ENCODE peak calls at places on chromosomes 2 and 18, in five cellular contexts. T, K, G, L and S are unnamed samples.

GRCh38 chr18:57802166-57802868 is 798 bp downstream of the ATP8B1 start:
- DNase-seq in T (peak), L (no peak), G (no peak), K (no peak), S (no peak)

GRCh38 chr2:216221806-216222205 is 112.7 kb downstream of the XRCC5 start:
- DNase-seq in L (peak), G (peak), T (no peak), K (no peak), S (no peak)

GRCh38 chr2:20560891-20561702 is 89.8 kb downstream of the HS1BP3 start:
- DNase-seq in T (no peak), G (no peak), K (no peak), L (no peak), S (no peak)

GRCh38 chr2:37656512-37657423 is 14.7 kb downstream of the CDC42EP3 start:
- DNase-seq in L (no peak), K (no peak), T (peak), G (no peak), S (no peak)

GRCh38 chr2:17867133-17867532 is 11.3 kb upstream of the KCNS3 start:
- DNase-seq in G (no peak), K (no peak), T (no peak), L (no peak), S (no peak)

GRCh38 chr2:217142649-217143266 is 282.9 kb upstream of the TNP1 start:
- DNase-seq in T (peak), L (peak), K (no peak), G (peak), S (no peak)

GRCh38 chr2:15913146-15913545 is 27.2 kb upstream of the MYCN start:
- DNase-seq in L (no peak), K (no peak), G (no peak), T (no peak), S (no peak)

GRCh38 chr18:78789850-78790249 is 189.8 kb upstream of the SALL3 start:
- DNase-seq in T (no peak), K (no peak), G (no peak), L (no peak), S (no peak)

GRCh38 chr18:72762505-72763122 is 105.2 kb downstream of the NETO1 start:
- DNase-seq in L (peak), K (peak), T (peak), G (peak), S (peak)

GRCh38 chr2:201779996-201780673 is 598 bp downstream of the ALS2 start:
- DNase-seq in K (no peak), G (peak), L (peak), T (peak), S (no peak)

GRCh38 chr2:233711312-233712008 is 1.2 kb upstream of the UGT1A5 start:
- DNase-seq in G (peak), K (peak), T (peak), L (peak), S (peak)

GRCh38 chr2:127125821-127126220 is 18.9 kb upstream of the BIN1 start:
- DNase-seq in G (no peak), K (no peak), T (no peak), L (no peak), S (no peak)

GRCh38 chr18:395481-396250 is 104.8 kb downstream of the COLEC12 start:
- DNase-seq in G (no peak), K (no peak), L (no peak), T (no peak), S (no peak)

GRCh38 chr18:3511980-3512379 is 62.0 kb downstream of the TGIF1 start:
- DNase-seq in L (no peak), K (no peak), T (no peak), G (peak), S (no peak)

GRCh38 chr2:33064349-33064801 is 117.6 kb downstream of the LTBP1 start:
- DNase-seq in K (no peak), T (no peak), G (no peak), L (no peak), S (no peak)

GRCh38 chr2:240168546-240169361 is 28.3 kb upstream of the OTOS start:
- DNase-seq in K (no peak), G (no peak), L (no peak), T (no peak), S (no peak)

GRCh38 chr2:201953386-201953785 is 80.3 kb upstream of the FZD7 start:
- DNase-seq in G (no peak), T (no peak), K (no peak), L (no peak), S (no peak)

GRCh38 chr2:143847257-143847656 is 672.7 kb downstream of the ZEB2 start:
- DNase-seq in G (no peak), T (no peak), K (no peak), L (no peak), S (no peak)

GRCh38 chr2:56713161-56713676 is 529.4 kb downstream of the CCDC85A start:
- DNase-seq in L (no peak), T (no peak), K (no peak), G (no peak), S (no peak)

GRCh38 chr2:161995553-161996016 is 78.4 kb downstream of the DPP4 start:
- DNase-seq in T (no peak), K (no peak), G (no peak), L (peak), S (no peak)

GRCh38 chr18:7084766-7085080 is 32.9 kb downstream of the LAMA1 start:
- DNase-seq in G (no peak), L (no peak), T (no peak), K (no peak), S (no peak)

GRCh38 chr2:158004131-158004530 is 97.5 kb upstream of the UPP2 start:
- DNase-seq in L (no peak), K (no peak), G (no peak), T (no peak), S (no peak)

GRCh38 chr2:150491943-150492342 is 4.5 kb upstream of the RND3 start:
- DNase-seq in L (no peak), K (no peak), T (no peak), G (no peak), S (no peak)

GRCh38 chr2:96143848-96144480 is 1.3 kb downstream of the DUSP2 start:
- DNase-seq in T (peak), K (no peak), G (no peak), L (no peak), S (no peak)

GRCh38 chr2:114400890-114401289 is 41.6 kb upstream of the DPP10 start:
- DNase-seq in T (no peak), G (no peak), L (no peak), K (no peak), S (no peak)

GRCh38 chr2:23023722-23024121 is 361.3 kb upstream of the KLHL29 start:
- DNase-seq in T (no peak), L (no peak), K (no peak), G (no peak), S (no peak)

GRCh38 chr2:62706721-62707516 is 1.4 kb downstream of the EHBP1 start:
- DNase-seq in K (no peak), G (peak), L (peak), T (no peak), S (no peak)

GRCh38 chr2:102100371-102101096 is 42.0 kb upstream of the IL1R1 start:
- DNase-seq in T (no peak), L (peak), G (no peak), K (no peak), S (no peak)

GRCh38 chr2:71749671-71750101 is 296.3 kb downstream of the DYSF start:
- DNase-seq in G (no peak), T (no peak), K (no peak), L (no peak), S (no peak)

GRCh38 chr2:239514753-239515152 is 113.9 kb upstream of the HDAC4 start:
- DNase-seq in G (no peak), L (no peak), K (no peak), T (peak), S (no peak)

GRCh38 chr2:232235716-232236115 is 142.8 kb upstream of the ALPP start:
- DNase-seq in K (no peak), G (no peak), T (peak), L (no peak), S (no peak)

GRCh38 chr2:38076710-38077430 is 919 bp upstream of the CYP1B1 start:
- DNase-seq in L (no peak), G (peak), T (peak), K (peak), S (no peak)

GRCh38 chr2:54000524-54000923 is 29.7 kb upstream of the PSME4 start:
- DNase-seq in T (no peak), G (peak), L (no peak), K (no peak), S (no peak)

GRCh38 chr2:170582747-170583463 is 132.2 kb upstream of the SP5 start:
- DNase-seq in K (no peak), T (peak), L (no peak), G (no peak), S (no peak)

GRCh38 chr2:135701442-135701841 is 40.2 kb upstream of the UBXN4 start:
- DNase-seq in G (no peak), T (no peak), L (no peak), K (no peak), S (no peak)

GRCh38 chr2:146041291-146041868 is 1521.5 kb upstream of the ZEB2 start:
- DNase-seq in G (no peak), K (no peak), L (no peak), T (no peak), S (no peak)

GRCh38 chr2:165857881-165858280 is 63.8 kb upstream of the GALNT3 start:
- DNase-seq in K (no peak), T (no peak), L (no peak), G (no peak), S (no peak)

DNA sequence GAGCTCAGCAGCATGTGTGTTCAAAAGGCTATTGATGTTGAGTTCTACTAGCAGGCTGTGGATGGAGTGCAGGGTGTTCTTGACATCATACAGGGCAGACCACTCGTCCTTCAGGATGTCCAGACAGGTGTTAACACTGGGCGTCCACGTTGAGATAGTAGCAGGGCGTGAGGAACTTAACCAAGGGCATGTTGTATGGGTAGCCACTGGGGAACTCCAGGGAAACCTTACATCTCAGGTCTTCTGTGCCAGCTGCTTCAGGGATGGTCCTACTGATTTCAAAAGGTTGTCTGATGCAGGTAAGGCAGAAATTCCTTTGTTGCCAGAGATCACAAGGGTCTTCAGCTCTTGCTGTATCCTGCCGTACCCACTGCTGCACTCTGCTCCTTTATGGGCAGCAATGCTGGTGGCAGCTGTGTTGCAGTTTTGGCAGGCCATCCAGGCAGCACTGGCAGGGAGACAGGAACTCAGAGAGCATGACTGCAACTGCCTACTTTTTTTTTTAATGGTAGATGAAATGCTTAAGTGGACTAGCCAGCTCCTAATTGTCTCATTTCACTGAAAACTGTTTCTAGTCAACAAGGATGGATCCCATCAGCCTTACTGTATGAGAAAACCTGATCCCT is 32.5 kb upstream of the RBBP8 start:
- DNase-seq in L (no peak), G (no peak), T (no peak), K (no peak), S (no peak)
- TF ChIP-seq JUNB in L (no peak), G (no peak), T (no peak), K (no peak), S (no peak)

DNA sequence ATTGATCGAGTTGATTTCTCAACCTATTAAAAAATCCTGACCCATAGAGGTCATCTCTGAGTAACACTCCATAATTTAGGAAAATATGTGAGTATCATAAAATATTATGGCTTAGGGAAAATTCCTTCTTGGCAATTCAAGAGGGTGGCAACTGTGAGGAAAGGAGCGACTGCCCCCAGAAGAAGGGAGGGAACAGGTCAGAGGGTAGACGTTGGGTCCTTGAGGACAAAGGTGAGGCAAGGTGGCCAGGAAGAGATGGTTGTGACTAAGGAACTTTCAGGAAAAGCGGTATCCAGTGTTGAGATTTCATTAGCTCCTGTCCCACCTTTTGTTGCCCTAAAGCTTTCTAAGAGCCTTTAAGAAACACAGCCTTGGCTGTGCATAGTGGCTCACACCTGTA is 10.5 kb upstream of the AGAP1 start:
- DNase-seq in T (no peak), K (no peak), G (no peak), L (no peak), S (no peak)
- TF ChIP-seq JUNB in T (no peak), K (no peak), G (no peak), L (no peak), S (no peak)

GRCh38 chr2:12718662-12719399 is 2.1 kb downstream of the TRIB2 start:
- DNase-seq in K (no peak), G (peak), L (no peak), T (peak), S (no peak)
- TF ChIP-seq JUNB in K (no peak), G (no peak), L (no peak), T (no peak), S (no peak)

GRCh38 chr2:177599072-177599688 is 206.6 kb downstream of the AGPS start:
- DNase-seq in L (peak), T (no peak), G (no peak), K (no peak), S (no peak)
- TF ChIP-seq JUNB in L (no peak), T (no peak), G (no peak), K (no peak), S (no peak)